ENCODE peak calls at places on chromosomes 7 and 10, in ten cellular contexts. One of them, this sample, is unnamed.

GRCh38 chr7:16708980-16709379 is 44.6 kb upstream of the TSPAN13 start:
- DNase-seq in B cell: no peak
- DNase-seq in uterus: no peak
- DNase-seq in IMR-90: peak
- DNase-seq in PC-3: peak
- DNase-seq in upper lobe of left lung: no peak
- DNase-seq in right atrium auricular region: no peak
- DNase-seq in endothelial cell: no peak
- DNase-seq in esophagus squamous epithelium: no peak
- DNase-seq in WERI-Rb-1: no peak
- DNase-seq in this sample: no peak

GRCh38 chr10:24958701-24959392 is 6.4 kb upstream of the PRTFDC1 start:
- DNase-seq in WERI-Rb-1: no peak
- DNase-seq in PC-3: no peak
- DNase-seq in IMR-90: peak
- DNase-seq in right atrium auricular region: no peak
- DNase-seq in upper lobe of left lung: no peak
- DNase-seq in esophagus squamous epithelium: no peak
- DNase-seq in endothelial cell: no peak
- DNase-seq in B cell: no peak
- DNase-seq in uterus: peak
- DNase-seq in this sample: no peak

GRCh38 chr10:92573091-92573797 is 649 bp downstream of the IDE start:
- DNase-seq in PC-3: peak
- DNase-seq in WERI-Rb-1: peak
- DNase-seq in esophagus squamous epithelium: no peak
- DNase-seq in IMR-90: peak
- DNase-seq in endothelial cell: peak
- DNase-seq in uterus: peak
- DNase-seq in B cell: peak
- DNase-seq in right atrium auricular region: no peak
- DNase-seq in upper lobe of left lung: peak
- DNase-seq in this sample: peak

GRCh38 chr7:41810258-41810576 is 107.3 kb upstream of the INHBA start:
- DNase-seq in upper lobe of left lung: peak
- DNase-seq in right atrium auricular region: no peak
- DNase-seq in WERI-Rb-1: no peak
- DNase-seq in B cell: peak
- DNase-seq in endothelial cell: no peak
- DNase-seq in uterus: no peak
- DNase-seq in PC-3: no peak
- DNase-seq in esophagus squamous epithelium: no peak
- DNase-seq in IMR-90: no peak
- DNase-seq in this sample: no peak

GRCh38 chr7:130384371-130384801 is 4.1 kb downstream of the CPA1 start:
- DNase-seq in PC-3: no peak
- DNase-seq in endothelial cell: no peak
- DNase-seq in WERI-Rb-1: no peak
- DNase-seq in IMR-90: no peak
- DNase-seq in B cell: no peak
- DNase-seq in right atrium auricular region: peak
- DNase-seq in esophagus squamous epithelium: no peak
- DNase-seq in uterus: no peak
- DNase-seq in upper lobe of left lung: no peak
- DNase-seq in this sample: no peak

GRCh38 chr7:431658-432111 is 88.0 kb downstream of the PDGFA start:
- DNase-seq in right atrium auricular region: no peak
- DNase-seq in B cell: no peak
- DNase-seq in uterus: no peak
- DNase-seq in upper lobe of left lung: no peak
- DNase-seq in endothelial cell: no peak
- DNase-seq in IMR-90: no peak
- DNase-seq in PC-3: no peak
- DNase-seq in esophagus squamous epithelium: no peak
- DNase-seq in WERI-Rb-1: no peak
- DNase-seq in this sample: no peak

GRCh38 chr10:2011106-2011716 is 273.9 kb upstream of the ADARB2 start:
- DNase-seq in endothelial cell: peak
- DNase-seq in upper lobe of left lung: no peak
- DNase-seq in IMR-90: no peak
- DNase-seq in esophagus squamous epithelium: no peak
- DNase-seq in WERI-Rb-1: no peak
- DNase-seq in right atrium auricular region: no peak
- DNase-seq in B cell: no peak
- DNase-seq in PC-3: no peak
- DNase-seq in uterus: no peak
- DNase-seq in this sample: no peak

GRCh38 chr7:1954366-1955004 is 278.3 kb downstream of the MAD1L1 start:
- DNase-seq in endothelial cell: no peak
- DNase-seq in B cell: no peak
- DNase-seq in IMR-90: no peak
- DNase-seq in uterus: no peak
- DNase-seq in esophagus squamous epithelium: no peak
- DNase-seq in right atrium auricular region: no peak
- DNase-seq in WERI-Rb-1: peak
- DNase-seq in PC-3: no peak
- DNase-seq in upper lobe of left lung: no peak
- DNase-seq in this sample: no peak

GRCh38 chr7:132757778-132758177 is 181.5 kb upstream of the PLXNA4 start:
- DNase-seq in right atrium auricular region: no peak
- DNase-seq in PC-3: no peak
- DNase-seq in endothelial cell: no peak
- DNase-seq in uterus: no peak
- DNase-seq in esophagus squamous epithelium: no peak
- DNase-seq in B cell: no peak
- DNase-seq in IMR-90: no peak
- DNase-seq in WERI-Rb-1: no peak
- DNase-seq in upper lobe of left lung: no peak
- DNase-seq in this sample: no peak

GRCh38 chr7:124155400-124156022 is 122.6 kb upstream of the TMEM229A start:
- DNase-seq in upper lobe of left lung: no peak
- DNase-seq in PC-3: peak
- DNase-seq in right atrium auricular region: no peak
- DNase-seq in B cell: no peak
- DNase-seq in esophagus squamous epithelium: no peak
- DNase-seq in endothelial cell: no peak
- DNase-seq in WERI-Rb-1: no peak
- DNase-seq in uterus: no peak
- DNase-seq in IMR-90: peak
- DNase-seq in this sample: peak

DNA sequence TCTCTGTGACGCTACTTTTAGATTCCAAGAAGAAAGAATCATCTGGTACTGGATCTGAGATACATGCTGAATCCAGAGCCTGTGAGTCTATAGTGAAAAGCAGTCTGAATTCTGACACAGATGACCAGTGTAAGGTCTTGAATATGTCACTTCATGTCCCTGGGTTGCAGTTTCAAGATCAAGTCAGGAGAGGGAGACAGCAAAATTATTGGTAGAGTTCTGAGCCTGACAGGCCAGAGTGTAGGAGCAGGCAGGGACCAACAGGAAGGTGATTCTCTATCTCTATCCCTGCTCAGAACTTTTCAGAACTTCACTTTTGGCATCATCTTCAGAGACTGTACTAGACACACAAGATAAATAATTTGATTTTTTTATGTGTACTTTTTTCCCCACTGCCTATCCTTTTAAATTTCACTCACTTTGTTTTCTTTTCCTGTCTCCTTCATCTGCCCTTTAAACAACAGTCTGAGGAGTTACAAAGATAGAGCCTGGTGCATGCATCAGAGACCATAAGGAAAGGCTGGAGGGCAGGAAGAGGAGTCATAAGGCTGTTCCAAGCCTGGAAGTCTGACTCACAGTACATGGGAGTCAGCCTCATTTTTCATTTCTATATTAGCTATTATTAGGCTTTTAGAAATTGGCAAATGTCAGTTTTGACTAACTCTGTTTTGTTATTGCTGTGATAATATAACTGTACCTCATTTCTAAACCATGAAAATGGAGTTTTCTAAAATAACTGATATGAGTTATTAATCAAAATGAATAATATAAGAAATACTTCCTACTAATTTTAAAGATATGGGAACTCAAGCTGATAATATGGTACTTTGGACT is 120.2 kb upstream of the TMEM229A start:
- DNase-seq in PC-3: peak
- DNase-seq in WERI-Rb-1: peak
- DNase-seq in esophagus squamous epithelium: no peak
- DNase-seq in B cell: no peak
- DNase-seq in endothelial cell: peak
- DNase-seq in right atrium auricular region: no peak
- DNase-seq in upper lobe of left lung: no peak
- DNase-seq in IMR-90: peak
- DNase-seq in uterus: no peak
- DNase-seq in this sample: peak
- TF ChIP-seq CTCF in PC-3: peak
- TF ChIP-seq CTCF in WERI-Rb-1: peak
- TF ChIP-seq CTCF in esophagus squamous epithelium: peak
- TF ChIP-seq CTCF in B cell: no peak
- TF ChIP-seq CTCF in endothelial cell: peak
- TF ChIP-seq CTCF in right atrium auricular region: peak
- TF ChIP-seq CTCF in upper lobe of left lung: no peak
- TF ChIP-seq CTCF in IMR-90: peak
- TF ChIP-seq CTCF in uterus: no peak
- TF ChIP-seq CTCF in this sample: peak

GRCh38 chr7:22725585-22725984 is 1.4 kb upstream of the IL6 start:
- DNase-seq in right atrium auricular region: no peak
- DNase-seq in uterus: no peak
- DNase-seq in endothelial cell: no peak
- DNase-seq in upper lobe of left lung: no peak
- DNase-seq in esophagus squamous epithelium: no peak
- DNase-seq in PC-3: peak
- DNase-seq in WERI-Rb-1: no peak
- DNase-seq in IMR-90: peak
- DNase-seq in B cell: peak
- DNase-seq in this sample: no peak
- TF ChIP-seq CTCF in right atrium auricular region: no peak
- TF ChIP-seq CTCF in uterus: no peak
- TF ChIP-seq CTCF in endothelial cell: no peak
- TF ChIP-seq CTCF in upper lobe of left lung: no peak
- TF ChIP-seq CTCF in esophagus squamous epithelium: no peak
- TF ChIP-seq CTCF in PC-3: peak
- TF ChIP-seq CTCF in WERI-Rb-1: no peak
- TF ChIP-seq CTCF in IMR-90: peak
- TF ChIP-seq CTCF in B cell: no peak
- TF ChIP-seq CTCF in this sample: peak

GRCh38 chr7:36305226-36305625 is 84.4 kb upstream of the ANLN start:
- DNase-seq in esophagus squamous epithelium: no peak
- DNase-seq in endothelial cell: no peak
- DNase-seq in upper lobe of left lung: no peak
- DNase-seq in PC-3: no peak
- DNase-seq in B cell: no peak
- DNase-seq in IMR-90: no peak
- DNase-seq in WERI-Rb-1: no peak
- DNase-seq in right atrium auricular region: no peak
- DNase-seq in uterus: no peak
- DNase-seq in this sample: no peak

GRCh38 chr7:36304099-36304425 is 85.6 kb upstream of the ANLN start:
- DNase-seq in uterus: no peak
- DNase-seq in PC-3: no peak
- DNase-seq in endothelial cell: no peak
- DNase-seq in esophagus squamous epithelium: no peak
- DNase-seq in right atrium auricular region: no peak
- DNase-seq in IMR-90: no peak
- DNase-seq in B cell: no peak
- DNase-seq in WERI-Rb-1: no peak
- DNase-seq in upper lobe of left lung: no peak
- DNase-seq in this sample: no peak

GRCh38 chr7:36306722-36307121 is 82.9 kb upstream of the ANLN start:
- DNase-seq in endothelial cell: no peak
- DNase-seq in B cell: no peak
- DNase-seq in IMR-90: no peak
- DNase-seq in upper lobe of left lung: no peak
- DNase-seq in uterus: no peak
- DNase-seq in WERI-Rb-1: no peak
- DNase-seq in esophagus squamous epithelium: no peak
- DNase-seq in right atrium auricular region: no peak
- DNase-seq in PC-3: no peak
- DNase-seq in this sample: no peak

GRCh38 chr7:36303202-36304098 is 86.2 kb upstream of the ANLN start:
- DNase-seq in esophagus squamous epithelium: no peak
- DNase-seq in B cell: no peak
- DNase-seq in upper lobe of left lung: peak
- DNase-seq in endothelial cell: no peak
- DNase-seq in PC-3: peak
- DNase-seq in WERI-Rb-1: no peak
- DNase-seq in uterus: peak
- DNase-seq in right atrium auricular region: peak
- DNase-seq in IMR-90: peak
- DNase-seq in this sample: peak

DNA sequence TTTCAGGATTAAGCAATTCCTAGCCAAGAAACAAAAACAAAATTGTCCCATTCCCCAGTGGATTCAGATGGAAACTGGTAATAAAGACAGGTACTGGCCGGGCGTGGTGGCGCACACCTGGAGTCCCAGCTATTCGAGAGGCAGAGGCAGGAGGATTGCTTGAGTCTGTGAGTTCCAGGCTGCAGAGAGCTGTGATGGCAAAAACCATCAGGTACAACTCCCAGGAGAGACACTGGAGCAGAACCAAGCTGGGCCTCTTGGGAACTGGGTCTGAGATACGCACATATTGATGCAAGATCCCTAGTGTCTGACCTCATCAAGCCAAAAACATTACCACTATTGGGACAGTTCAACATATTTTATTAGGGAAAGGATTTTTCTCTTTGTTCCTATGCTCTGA is 84.0 kb upstream of the ANLN start:
- DNase-seq in right atrium auricular region: no peak
- DNase-seq in endothelial cell: no peak
- DNase-seq in esophagus squamous epithelium: no peak
- DNase-seq in upper lobe of left lung: no peak
- DNase-seq in uterus: no peak
- DNase-seq in WERI-Rb-1: no peak
- DNase-seq in PC-3: no peak
- DNase-seq in B cell: no peak
- DNase-seq in IMR-90: no peak
- DNase-seq in this sample: no peak
- TF ChIP-seq CTCF in right atrium auricular region: no peak
- TF ChIP-seq CTCF in endothelial cell: no peak
- TF ChIP-seq CTCF in esophagus squamous epithelium: no peak
- TF ChIP-seq CTCF in upper lobe of left lung: no peak
- TF ChIP-seq CTCF in uterus: no peak
- TF ChIP-seq CTCF in WERI-Rb-1: no peak
- TF ChIP-seq CTCF in PC-3: no peak
- TF ChIP-seq CTCF in B cell: no peak
- TF ChIP-seq CTCF in IMR-90: no peak
- TF ChIP-seq CTCF in this sample: no peak

GRCh38 chr7:111308691-111309090 is 217.8 kb downstream of the LRRN3 start:
- DNase-seq in PC-3: no peak
- DNase-seq in WERI-Rb-1: no peak
- DNase-seq in uterus: no peak
- DNase-seq in B cell: no peak
- DNase-seq in right atrium auricular region: no peak
- DNase-seq in IMR-90: no peak
- DNase-seq in upper lobe of left lung: no peak
- DNase-seq in esophagus squamous epithelium: no peak
- DNase-seq in endothelial cell: no peak
- DNase-seq in this sample: no peak

DNA sequence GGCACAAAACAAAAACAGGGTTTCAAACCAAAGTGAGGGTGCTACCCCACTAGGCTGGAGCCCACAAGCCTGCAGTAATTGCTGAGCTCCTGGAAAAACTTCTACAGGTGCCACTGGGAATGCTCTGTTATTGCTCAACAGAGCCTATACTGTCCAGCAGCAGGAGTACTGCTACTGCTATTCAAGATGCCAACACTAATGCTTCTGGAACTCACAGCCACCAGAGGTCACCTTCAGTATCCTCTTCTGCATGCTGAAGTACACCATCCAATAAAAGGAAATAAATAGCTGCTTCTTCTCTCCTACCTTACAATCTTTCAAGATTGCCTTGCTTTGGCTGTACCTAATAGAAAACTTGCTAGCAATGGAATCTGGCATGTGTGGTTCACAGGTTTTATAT is 222.0 kb downstream of the LRRN3 start:
- DNase-seq in right atrium auricular region: no peak
- DNase-seq in PC-3: peak
- DNase-seq in IMR-90: peak
- DNase-seq in endothelial cell: no peak
- DNase-seq in B cell: no peak
- DNase-seq in upper lobe of left lung: no peak
- DNase-seq in WERI-Rb-1: no peak
- DNase-seq in esophagus squamous epithelium: no peak
- DNase-seq in uterus: no peak
- DNase-seq in this sample: peak
- TF ChIP-seq CTCF in right atrium auricular region: no peak
- TF ChIP-seq CTCF in PC-3: peak
- TF ChIP-seq CTCF in IMR-90: no peak
- TF ChIP-seq CTCF in endothelial cell: no peak
- TF ChIP-seq CTCF in B cell: no peak
- TF ChIP-seq CTCF in upper lobe of left lung: no peak
- TF ChIP-seq CTCF in WERI-Rb-1: no peak
- TF ChIP-seq CTCF in esophagus squamous epithelium: no peak
- TF ChIP-seq CTCF in uterus: no peak
- TF ChIP-seq CTCF in this sample: peak

This sample was measured in foreskin keratinocyte.